ENCODE peak calls at places on chromosome 18, in eight cellular contexts. Z is B cell; R is left ventricle myocardium inferior; X is brain microvascular endothelial cell; N is CD8-positive, alpha-beta T cell; E is CD4-positive, alpha-beta T cell; L is right lobe of liver; U is AG04449. W is an unnamed sample.

GRCh38 chr18:49725809-49726514 is 87.4 kb downstream of the ACAA2 start:
- DNase-seq in Z (no peak), R (peak), X (peak), N (no peak), E (no peak), L (peak), U (peak), W (no peak)

GRCh38 chr18:42574871-42575270 is 540.6 kb downstream of the RIT2 start:
- DNase-seq in Z (no peak), R (no peak), X (no peak), N (no peak), E (no peak), L (no peak), U (no peak), W (no peak)

GRCh38 chr18:22683196-22683676 is 249.9 kb upstream of the RBBP8 start:
- DNase-seq in Z (no peak), R (peak), X (peak), N (no peak), E (no peak), L (peak), U (no peak), W (no peak)

GRCh38 chr18:5463390-5463789 is 80.4 kb downstream of the EPB41L3 start:
- DNase-seq in Z (no peak), R (peak), X (peak), N (no peak), E (no peak), L (peak), U (no peak), W (no peak)

GRCh38 chr18:79803611-79804051 is 5.9 kb downstream of the KCNG2 start:
- DNase-seq in Z (no peak), R (no peak), X (no peak), N (no peak), E (no peak), L (no peak), U (no peak), W (no peak)

GRCh38 chr18:8439091-8439490 is 170.1 kb upstream of the RAB12 start:
- DNase-seq in Z (no peak), R (no peak), X (no peak), N (no peak), E (no peak), L (no peak), U (no peak), W (peak)

GRCh38 chr18:44679056-44679911 is 1.4 kb upstream of the SETBP1 start:
- DNase-seq in Z (peak), R (peak), X (peak), N (peak), E (peak), L (peak), U (no peak), W (peak)

GRCh38 chr18:9549405-9549804 is 65.0 kb downstream of the PPP4R1 start:
- DNase-seq in Z (no peak), R (no peak), X (no peak), N (no peak), E (no peak), L (no peak), U (no peak), W (no peak)

GRCh38 chr18:59143441-59143840 is 3.8 kb downstream of the SEC11C start:
- DNase-seq in Z (no peak), R (no peak), X (no peak), N (no peak), E (no peak), L (no peak), U (no peak), W (no peak)

GRCh38 chr18:46053368-46054095 is 18.5 kb downstream of the PSTPIP2 start:
- DNase-seq in Z (no peak), R (no peak), X (no peak), N (no peak), E (no peak), L (no peak), U (no peak), W (no peak)

GRCh38 chr18:56789004-56789888 is 138.1 kb downstream of the WDR7 start:
- DNase-seq in Z (no peak), R (no peak), X (peak), N (no peak), E (no peak), L (no peak), U (no peak), W (no peak)

DNA sequence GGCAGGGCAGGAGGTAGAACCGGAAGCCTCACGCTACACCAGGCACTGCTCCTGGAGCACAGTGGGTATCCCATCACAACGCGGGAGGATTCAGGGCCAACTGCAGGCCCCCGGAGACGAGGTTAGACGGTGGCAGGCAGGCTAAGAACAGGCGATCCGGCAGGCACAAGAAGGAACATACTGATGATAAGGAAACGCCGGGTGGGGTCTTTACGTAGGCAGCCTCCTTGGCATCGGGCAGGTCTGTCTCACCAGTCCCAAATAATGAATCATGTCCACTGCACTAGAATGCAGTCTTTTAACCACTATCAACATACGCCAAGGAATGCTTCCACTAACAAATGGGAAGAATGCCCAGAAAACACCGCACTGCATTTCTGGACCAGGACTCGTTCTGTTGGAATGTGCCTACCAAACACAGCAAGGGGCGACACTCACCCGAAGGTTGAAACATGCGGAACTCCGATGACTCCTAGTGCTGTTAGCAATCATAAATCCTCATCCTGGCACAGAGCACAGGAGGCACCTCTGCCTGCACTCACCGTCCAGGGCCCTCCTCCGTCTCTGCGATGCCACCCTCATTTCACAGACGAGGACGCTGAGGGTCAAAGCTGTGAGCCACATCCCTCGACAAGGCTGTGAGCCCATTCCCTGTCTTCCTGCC is 35.2 kb downstream of the ZNF516 start:
- DNase-seq in Z (no peak), R (no peak), X (peak), N (no peak), E (no peak), L (no peak), U (peak), W (no peak)
- TF ChIP-seq CTCF in Z (no peak), R (no peak), X (no peak), N (no peak), E (no peak), L (no peak), U (peak), W (no peak)

GRCh38 chr18:36718705-36719328 is 110.0 kb downstream of the TPGS2 start:
- DNase-seq in Z (no peak), R (no peak), X (no peak), N (no peak), E (no peak), L (no peak), U (no peak), W (no peak)

GRCh38 chr18:36711014-36711725 is 117.6 kb downstream of the TPGS2 start:
- DNase-seq in Z (no peak), R (no peak), X (no peak), N (no peak), E (no peak), L (no peak), U (no peak), W (no peak)

GRCh38 chr18:36717422-36718110 is 111.2 kb downstream of the TPGS2 start:
- DNase-seq in Z (no peak), R (no peak), X (no peak), N (no peak), E (no peak), L (no peak), U (no peak), W (peak)

GRCh38 chr18:36711813-36712444 is 116.9 kb downstream of the TPGS2 start:
- DNase-seq in Z (no peak), R (peak), X (peak), N (no peak), E (no peak), L (no peak), U (peak), W (no peak)

GRCh38 chr18:36714476-36714875 is 114.3 kb downstream of the TPGS2 start:
- DNase-seq in Z (no peak), R (no peak), X (no peak), N (no peak), E (no peak), L (no peak), U (no peak), W (no peak)
- TF ChIP-seq CTCF in Z (no peak), R (peak), X (peak), N (no peak), E (no peak), L (no peak), U (peak), W (no peak)

DNA sequence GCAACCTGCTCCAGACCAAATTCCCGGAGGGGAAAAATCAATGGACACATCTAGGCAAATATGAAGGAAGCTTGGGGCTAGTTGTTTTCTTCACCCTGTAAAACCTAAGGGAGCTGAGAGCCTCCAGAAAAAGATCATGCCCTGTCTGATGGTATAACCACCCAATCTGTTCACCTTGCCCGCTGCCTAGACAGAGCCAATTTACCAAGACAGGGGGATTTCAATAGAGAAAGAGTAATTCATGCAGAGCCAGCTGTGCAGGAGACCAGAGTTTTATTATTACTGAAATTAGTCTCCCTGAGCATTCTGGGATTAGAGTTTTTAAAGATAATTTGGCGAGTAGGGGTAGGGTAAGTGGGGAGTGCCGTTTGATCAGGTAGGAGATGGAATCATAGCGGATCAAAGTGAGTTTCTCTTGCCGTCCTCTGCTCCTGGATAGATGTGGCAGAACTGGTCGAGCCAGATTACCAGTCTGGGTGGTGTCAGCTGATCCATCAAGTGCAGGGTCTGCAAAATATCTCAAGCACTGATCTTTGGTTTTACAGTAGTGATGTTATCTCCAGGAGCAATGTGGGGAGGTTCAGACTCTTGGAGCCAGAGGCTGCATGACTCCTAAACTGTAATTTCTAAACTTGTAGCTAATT is 35.1 kb upstream of the B4GALT6 start:
- DNase-seq in Z (no peak), R (no peak), X (no peak), N (no peak), E (no peak), L (no peak), U (no peak), W (no peak)
- TF ChIP-seq CTCF in Z (no peak), R (no peak), X (no peak), N (no peak), E (no peak), L (no peak), U (no peak), W (no peak)

GRCh38 chr18:57898506-57899124 is 95.5 kb upstream of the ATP8B1 start:
- DNase-seq in Z (no peak), R (no peak), X (no peak), N (no peak), E (no peak), L (no peak), U (peak), W (no peak)
- TF ChIP-seq CTCF in Z (no peak), R (no peak), X (no peak), N (no peak), E (no peak), L (no peak), U (no peak), W (no peak)

GRCh38 chr18:2986150-2986865 is 26.6 kb downstream of the LPIN2 start:
- DNase-seq in Z (no peak), R (no peak), X (no peak), N (no peak), E (no peak), L (no peak), U (no peak), W (no peak)

GRCh38 chr18:2984703-2985261 is 28.2 kb downstream of the LPIN2 start:
- DNase-seq in Z (no peak), R (no peak), X (no peak), N (no peak), E (no peak), L (peak), U (no peak), W (no peak)

GRCh38 chr18:2988041-2988794 is 24.7 kb downstream of the LPIN2 start:
- DNase-seq in Z (no peak), R (no peak), X (no peak), N (no peak), E (no peak), L (no peak), U (peak), W (no peak)

GRCh38 chr18:2983296-2983695 is 29.6 kb downstream of the LPIN2 start:
- DNase-seq in Z (no peak), R (no peak), X (no peak), N (no peak), E (no peak), L (no peak), U (no peak), W (no peak)

DNA sequence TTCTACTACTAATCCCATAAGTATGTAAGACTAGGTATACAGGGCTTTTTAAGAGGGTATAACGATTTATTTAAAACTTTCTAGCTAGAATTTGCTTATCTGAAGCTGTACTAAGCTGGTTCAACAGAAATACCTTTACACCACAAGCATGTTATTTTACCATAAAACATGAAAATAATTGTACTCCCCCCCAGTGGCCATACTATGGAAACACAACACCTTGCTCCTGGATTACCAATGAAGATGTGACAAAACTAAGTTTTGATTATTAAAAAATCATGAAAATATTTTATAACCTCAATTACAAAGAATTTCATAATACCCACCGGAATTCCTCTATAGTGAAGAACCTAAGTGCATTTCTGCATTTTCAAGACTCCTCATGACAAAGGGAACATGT is 27.3 kb downstream of the LPIN2 start:
- DNase-seq in Z (no peak), R (no peak), X (no peak), N (no peak), E (no peak), L (no peak), U (no peak), W (no peak)
- TF ChIP-seq CTCF in Z (peak), R (peak), X (peak), N (peak), E (peak), L (peak), U (no peak), W (peak)

DNA sequence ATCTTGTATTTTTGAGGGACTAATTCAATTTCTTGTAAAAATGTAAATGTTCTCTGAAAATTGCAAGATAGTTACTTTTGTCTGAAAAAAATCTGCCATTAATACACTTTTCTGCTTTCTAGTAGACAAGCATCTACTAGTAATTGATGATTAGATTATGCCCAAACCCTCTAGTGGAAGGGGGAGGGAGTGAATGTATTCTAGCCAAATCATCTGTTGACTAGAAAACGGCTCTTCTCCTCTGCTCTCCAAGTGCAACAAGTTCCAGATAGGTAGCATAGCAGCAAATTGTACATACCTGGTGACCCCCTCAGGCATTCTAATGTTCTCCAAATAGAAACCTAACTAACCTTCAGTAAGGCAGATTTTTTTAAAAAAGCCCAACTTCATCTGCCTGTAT is 58.6 kb downstream of the RELCH start:
- DNase-seq in Z (no peak), R (no peak), X (no peak), N (no peak), E (no peak), L (no peak), U (no peak), W (no peak)
- TF ChIP-seq CTCF in Z (no peak), R (no peak), X (peak), N (no peak), E (no peak), L (no peak), U (no peak), W (peak)

DNA sequence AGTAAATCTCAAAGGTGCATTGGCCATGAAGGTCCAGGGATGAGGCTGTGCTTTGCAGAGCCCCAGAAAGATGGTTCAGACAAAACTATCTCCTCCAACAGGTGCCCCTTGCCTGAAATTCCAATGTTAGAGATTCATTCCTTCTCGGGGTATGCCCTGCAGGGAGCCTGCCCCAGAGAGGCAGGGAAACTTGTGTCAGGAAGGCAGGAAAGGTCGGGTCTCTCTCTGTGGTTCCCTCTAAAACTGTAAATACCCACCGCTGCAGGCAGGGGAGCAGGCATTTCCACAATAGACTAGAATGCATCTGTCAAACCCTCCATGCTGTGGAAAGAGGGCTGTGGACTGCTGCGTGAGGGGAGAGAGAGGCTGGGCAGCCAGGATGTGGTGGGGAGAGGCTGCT is 207.8 kb upstream of the SMAD2 start:
- DNase-seq in Z (no peak), R (no peak), X (no peak), N (no peak), E (no peak), L (no peak), U (no peak), W (no peak)
- TF ChIP-seq CTCF in Z (no peak), R (no peak), X (no peak), N (no peak), E (no peak), L (no peak), U (no peak), W (no peak)

GRCh38 chr18:78448106-78448505 is 531.5 kb upstream of the SALL3 start:
- DNase-seq in Z (no peak), R (no peak), X (no peak), N (no peak), E (no peak), L (no peak), U (no peak), W (no peak)
- TF ChIP-seq CTCF in Z (no peak), R (no peak), X (no peak), N (no peak), E (no peak), L (no peak), U (no peak), W (no peak)

GRCh38 chr18:30280861-30281470 is 761.6 kb downstream of the DSC3 start:
- DNase-seq in Z (no peak), R (no peak), X (peak), N (no peak), E (no peak), L (no peak), U (no peak), W (no peak)
- TF ChIP-seq CTCF in Z (peak), R (peak), X (peak), N (no peak), E (no peak), L (peak), U (peak), W (peak)

W was measured in osteocyte.